ENCODE peak calls at places on chromosomes 5 and 9, in four cellular contexts. P, I, E and W are unnamed samples.
A peak's percentile ranks its signal among the peaks of the same experiment; 100 is the strongest.

GRCh38 chr5:74392698-74393431 is 247.7 kb downstream of the ENC1 start:
- DNase-seq in P (no peak), E (no peak), I (no peak), W (no peak)

GRCh38 chr5:89289604-89290003 is 406.6 kb upstream of the MEF2C start:
- DNase-seq in P (peak; percentile 46), E (no peak), I (no peak), W (no peak)

GRCh38 chr9:89448381-89448780 is 49.5 kb downstream of the SEMA4D start:
- DNase-seq in I (no peak), P (no peak), E (no peak), W (no peak)

GRCh38 chr9:98482248-98482647 is 226.5 kb downstream of the GABBR2 start:
- DNase-seq in P (peak; percentile 61), I (no peak), E (no peak), W (no peak)

GRCh38 chr9:37939575-37940095 is 35.7 kb upstream of the SLC25A51 start:
- DNase-seq in I (no peak), E (no peak), P (no peak), W (no peak)

GRCh38 chr9:97562542-97562941 is 61.1 kb downstream of the TMOD1 start:
- DNase-seq in I (no peak), P (no peak), E (no peak), W (no peak)

GRCh38 chr5:98929123-98929981 is 545 bp upstream of the CHD1 start:
- DNase-seq in P (peak; percentile 93), I (peak; percentile 96), E (peak; percentile 98), W (peak; percentile 79)

GRCh38 chr5:141476132-141476909 is 555 bp downstream of the PCDHGC3 start:
- DNase-seq in E (no peak), P (peak; percentile 46), I (peak; percentile 51), W (peak; percentile 18)

GRCh38 chr5:94111209-94112004 is 370.0 kb upstream of the POU5F2 start:
- DNase-seq in P (peak; percentile 82), I (peak; percentile 96), E (peak; percentile 90), W (peak; percentile 77)

GRCh38 chr5:130549884-130550552 is 615.0 kb downstream of the HINT1 start:
- DNase-seq in I (no peak), P (no peak), E (no peak), W (peak; percentile 52)

GRCh38 chr5:1997640-1998347 is 115.1 kb upstream of the IRX4 start:
- DNase-seq in E (no peak), P (no peak), I (no peak), W (no peak)

GRCh38 chr5:83718195-83718825 is 2.3 kb downstream of the HAPLN1 start:
- DNase-seq in P (peak; percentile 17), E (peak; percentile 20), I (peak; percentile 73), W (peak; percentile 24)

GRCh38 chr5:32325067-32325466 is 12.3 kb upstream of the MTMR12 start:
- DNase-seq in I (peak; percentile 74), P (no peak), E (no peak), W (no peak)

GRCh38 chr9:93697352-93698139 is 121.2 kb downstream of the PHF2 start:
- DNase-seq in I (no peak), P (no peak), E (no peak), W (no peak)

GRCh38 chr9:128921881-128922763 is 1.3 kb downstream of the PHYHD1 start:
- DNase-seq in I (no peak), E (no peak), P (no peak), W (no peak)

GRCh38 chr9:129346046-129346445 is 168.0 kb upstream of the IER5L start:
- DNase-seq in I (no peak), E (no peak), P (no peak), W (no peak)

GRCh38 chr5:51468196-51468595 is 84.9 kb downstream of the ISL1 start:
- DNase-seq in P (no peak), I (no peak), E (no peak), W (no peak)

GRCh38 chr5:42337143-42337542 is 86.1 kb upstream of the GHR start:
- DNase-seq in P (no peak), I (no peak), E (no peak), W (no peak)

GRCh38 chr9:89720721-89721660 is 116.2 kb downstream of the GADD45G start:
- DNase-seq in I (no peak), P (no peak), E (no peak), W (no peak)

GRCh38 chr9:134592018-134592818 is 49.4 kb upstream of the COL5A1 start:
- DNase-seq in P (peak; percentile 93), I (no peak), E (no peak), W (no peak)

GRCh38 chr5:176741566-176742211 is 68.7 kb upstream of the UNC5A start:
- DNase-seq in I (peak; percentile 13), P (no peak), E (no peak), W (no peak)

GRCh38 chr5:142432369-142432863 is 107.6 kb upstream of the SPRY4 start:
- DNase-seq in I (no peak), E (peak; percentile 39), P (no peak), W (no peak)

GRCh38 chr9:87194471-87194870 is 247.2 kb upstream of the GAS1 start:
- DNase-seq in P (peak; percentile 88), I (no peak), E (no peak), W (no peak)
- H3K4me3 ChIP-seq in P (no peak overlapping the region), I (no peak overlapping the region), E (no peak overlapping the region), W (no peak overlapping the region)

GRCh38 chr9:138023394-138024124 is 146.0 kb downstream of the CACNA1B start:
- DNase-seq in I (no peak), P (no peak), E (no peak), W (no peak)
- H3K4me3 ChIP-seq in I (no peak overlapping the region), P (no peak overlapping the region), E (no peak overlapping the region), W (peak overlapping the region; percentile 30)

GRCh38 chr9:77011973-77012817 is 7.3 kb upstream of the FOXB2 start:
- DNase-seq in I (peak; percentile 56), E (peak; percentile 44), P (no peak), W (no peak)
- H3K4me3 ChIP-seq in I (no peak overlapping the region), E (no peak overlapping the region), P (no peak overlapping the region), W (no peak overlapping the region)

GRCh38 chr5:52804978-52805377 is 17.3 kb downstream of the ITGA1 start:
- DNase-seq in E (no peak), I (no peak), P (no peak), W (no peak)
- H3K4me3 ChIP-seq in E (no peak overlapping the region), I (no peak overlapping the region), P (no peak overlapping the region), W (no peak overlapping the region)